ENCODE peak calls at places on chromosomes 11 and 22, in five cellular contexts. F is H9, X is astrocyte of the spinal cord, A is BJ, I is NCI-H510A. H is an unnamed sample.

GRCh38 chr11:2224254-2224653 is 46.1 kb downstream of the ASCL2 start:
- DNase-seq in F (no peak), X (no peak), A (no peak), I (no peak), H (no peak)

GRCh38 chr11:128471138-128471661 is 116.2 kb downstream of the ETS1 start:
- DNase-seq in F (no peak), X (no peak), A (no peak), I (no peak), H (no peak)

GRCh38 chr22:26923498-26923897 is 266.1 kb downstream of the MIAT start:
- DNase-seq in F (no peak), X (no peak), A (no peak), I (no peak), H (no peak)

GRCh38 chr11:125457814-125458343 is 38.2 kb downstream of the FEZ1 start:
- DNase-seq in F (no peak), X (peak; percentile 86), A (no peak), I (no peak), H (no peak)

GRCh38 chr11:45930031-45930794 is 7.8 kb downstream of the LARGE2 start:
- DNase-seq in F (peak; percentile 36), X (no peak), A (no peak), I (peak; percentile 59), H (no peak)

GRCh38 chr11:58394195-58394594 is 12.5 kb downstream of the OR5B3 start:
- DNase-seq in F (no peak), X (peak; percentile 50), A (peak; percentile 61), I (no peak), H (no peak)

GRCh38 chr11:44750440-44751005 is 23.8 kb downstream of the TSPAN18 start:
- DNase-seq in F (no peak), X (no peak), A (no peak), I (no peak), H (no peak)

GRCh38 chr11:20450829-20451228 is 63.3 kb downstream of the PRMT3 start:
- DNase-seq in F (no peak), X (no peak), A (no peak), I (no peak), H (no peak)

GRCh38 chr11:13288375-13289029 is 10.9 kb downstream of the BMAL1 start:
- DNase-seq in F (no peak), X (peak; percentile 35), A (no peak), I (no peak), H (no peak)

GRCh38 chr11:84800755-84801346 is 826.3 kb downstream of the DLG2 start:
- DNase-seq in F (no peak), X (peak; percentile 51), A (no peak), I (no peak), H (peak; percentile 27)

GRCh38 chr11:2089536-2090165 is 49.5 kb downstream of the IGF2 start:
- DNase-seq in F (peak; percentile 81), X (peak; percentile 35), A (no peak), I (no peak), H (peak; percentile 64)

GRCh38 chr22:40009953-40010751 is 15.4 kb downstream of the FAM83F start:
- DNase-seq in F (no peak), X (no peak), A (no peak), I (no peak), H (no peak)

GRCh38 chr11:128835741-128836410 is 31.2 kb downstream of the KCNJ1 start:
- DNase-seq in F (no peak), X (no peak), A (no peak), I (no peak), H (no peak)

GRCh38 chr11:122709042-122709760 is 53.7 kb downstream of the UBASH3B start:
- DNase-seq in F (no peak), X (peak; percentile 78), A (no peak), I (no peak), H (peak; percentile 54)

GRCh38 chr11:120858740-120859139 is 165.2 kb upstream of the TBCEL start:
- DNase-seq in F (no peak), X (no peak), A (no peak), I (no peak), H (no peak)

GRCh38 chr11:103530257-103530656 is 421.0 kb downstream of the DYNC2H1 start:
- DNase-seq in F (no peak), X (no peak), A (no peak), I (no peak), H (no peak)

GRCh38 chr11:34351687-34352469 is 5.9 kb downstream of the ABTB2 start:
- DNase-seq in F (no peak), X (no peak), A (no peak), I (no peak), H (no peak)

GRCh38 chr11:125916683-125917337 is 12.5 kb downstream of the DDX25 start:
- DNase-seq in F (no peak), X (no peak), A (no peak), I (no peak), H (no peak)

GRCh38 chr11:120182790-120183491 is 27.9 kb upstream of the OAF start:
- DNase-seq in F (peak; percentile 73), X (no peak), A (no peak), I (no peak), H (peak; percentile 31)

GRCh38 chr11:67698247-67698646 is 23.8 kb upstream of the ALDH3B2 start:
- DNase-seq in F (peak; percentile 49), X (no peak), A (no peak), I (no peak), H (peak; percentile 21)

GRCh38 chr11:132134322-132134721 is 763.9 kb downstream of the NTM start:
- DNase-seq in F (no peak), X (peak; percentile 47), A (no peak), I (no peak), H (no peak)

GRCh38 chr11:128156486-128156885 is 430.9 kb downstream of the ETS1 start:
- DNase-seq in F (no peak), X (peak; percentile 8), A (no peak), I (no peak), H (no peak)

GRCh38 chr11:1924646-1925372 is 5.3 kb downstream of the TNNT3 start:
- DNase-seq in F (no peak), X (no peak), A (no peak), I (no peak), H (no peak)

GRCh38 chr11:75275581-75275980 is 35.0 kb downstream of the TPBGL start:
- DNase-seq in F (peak; percentile 26), X (no peak), A (no peak), I (peak; percentile 64), H (no peak)

GRCh38 chr22:23763579-23764331 is 965 bp downstream of the C22orf15 start:
- DNase-seq in F (peak; percentile 74), X (no peak), A (no peak), I (no peak), H (no peak)

GRCh38 chr11:73866586-73866996 is 10.1 kb downstream of the COA4 start:
- DNase-seq in F (no peak), X (peak; percentile 67), A (peak; percentile 49), I (no peak), H (peak; percentile 30)

GRCh38 chr11:73760066-73760679 is 701 bp downstream of the RAB6A start:
- DNase-seq in F (peak; percentile 35), X (peak; percentile 46), A (no peak), I (no peak), H (no peak)

GRCh38 chr11:63805844-63806415 is 7.3 kb upstream of the SPINDOC start:
- DNase-seq in F (no peak), X (no peak), A (no peak), I (no peak), H (no peak)